ENCODE peak calls at places on chromosomes 12 and 14, in five cellular contexts. One of them, this sample, is unnamed.
A peak's percentile ranks its signal among the peaks of the same experiment; 100 is the strongest.

GRCh38 chr12:109962388-109962787 is 33.8 kb downstream of the GIT2 start:
- DNase-seq in activated CD8-positive, alpha-beta memory T cell treated with anti-CD3 and anti-CD28 coated beads for 48 hours: no peak
- DNase-seq in NCI-H1092 treated with DMSO at 0.1 percent for 48 hours: no peak
- DNase-seq in posterior cingulate gyrus: no peak
- DNase-seq in stimulated activated naive CD4-positive, alpha-beta T cell: no peak
- DNase-seq in this sample: no peak

GRCh38 chr14:69107407-69108003 is 45.4 kb downstream of the DCAF5 start:
- DNase-seq in activated CD8-positive, alpha-beta memory T cell treated with anti-CD3 and anti-CD28 coated beads for 48 hours: no peak
- DNase-seq in NCI-H1092 treated with DMSO at 0.1 percent for 48 hours: peak; percentile 77
- DNase-seq in posterior cingulate gyrus: no peak
- DNase-seq in stimulated activated naive CD4-positive, alpha-beta T cell: no peak
- DNase-seq in this sample: no peak

GRCh38 chr14:100239200-100239839 is 376 bp downstream of the YY1 start:
- DNase-seq in activated CD8-positive, alpha-beta memory T cell treated with anti-CD3 and anti-CD28 coated beads for 48 hours: peak; percentile 23
- DNase-seq in NCI-H1092 treated with DMSO at 0.1 percent for 48 hours: no peak
- DNase-seq in posterior cingulate gyrus: peak; percentile 73
- DNase-seq in stimulated activated naive CD4-positive, alpha-beta T cell: no peak
- DNase-seq in this sample: no peak

GRCh38 chr12:127640181-127640886 is 626.6 kb upstream of the TMEM132C start:
- DNase-seq in activated CD8-positive, alpha-beta memory T cell treated with anti-CD3 and anti-CD28 coated beads for 48 hours: no peak
- DNase-seq in NCI-H1092 treated with DMSO at 0.1 percent for 48 hours: no peak
- DNase-seq in posterior cingulate gyrus: no peak
- DNase-seq in stimulated activated naive CD4-positive, alpha-beta T cell: no peak
- DNase-seq in this sample: no peak

GRCh38 chr12:50200507-50201273 is 33.5 kb upstream of the CERS5 start:
- DNase-seq in activated CD8-positive, alpha-beta memory T cell treated with anti-CD3 and anti-CD28 coated beads for 48 hours: no peak
- DNase-seq in NCI-H1092 treated with DMSO at 0.1 percent for 48 hours: no peak
- DNase-seq in posterior cingulate gyrus: no peak
- DNase-seq in stimulated activated naive CD4-positive, alpha-beta T cell: no peak
- DNase-seq in this sample: no peak

GRCh38 chr12:79250955-79251354 is 386.4 kb downstream of the SYT1 start:
- DNase-seq in activated CD8-positive, alpha-beta memory T cell treated with anti-CD3 and anti-CD28 coated beads for 48 hours: no peak
- DNase-seq in NCI-H1092 treated with DMSO at 0.1 percent for 48 hours: no peak
- DNase-seq in posterior cingulate gyrus: no peak
- DNase-seq in stimulated activated naive CD4-positive, alpha-beta T cell: no peak
- DNase-seq in this sample: no peak

GRCh38 chr12:66398931-66399625 is 96.8 kb downstream of the HELB start:
- DNase-seq in activated CD8-positive, alpha-beta memory T cell treated with anti-CD3 and anti-CD28 coated beads for 48 hours: no peak
- DNase-seq in NCI-H1092 treated with DMSO at 0.1 percent for 48 hours: no peak
- DNase-seq in posterior cingulate gyrus: no peak
- DNase-seq in stimulated activated naive CD4-positive, alpha-beta T cell: no peak
- DNase-seq in this sample: no peak

GRCh38 chr12:116818341-116818856 is 62.8 kb downstream of the HRK start:
- DNase-seq in activated CD8-positive, alpha-beta memory T cell treated with anti-CD3 and anti-CD28 coated beads for 48 hours: no peak
- DNase-seq in NCI-H1092 treated with DMSO at 0.1 percent for 48 hours: no peak
- DNase-seq in posterior cingulate gyrus: no peak
- DNase-seq in stimulated activated naive CD4-positive, alpha-beta T cell: no peak
- DNase-seq in this sample: peak; percentile 21

GRCh38 chr14:89748004-89748403 is 206.5 kb downstream of the EFCAB11 start:
- DNase-seq in activated CD8-positive, alpha-beta memory T cell treated with anti-CD3 and anti-CD28 coated beads for 48 hours: no peak
- DNase-seq in NCI-H1092 treated with DMSO at 0.1 percent for 48 hours: no peak
- DNase-seq in posterior cingulate gyrus: no peak
- DNase-seq in stimulated activated naive CD4-positive, alpha-beta T cell: no peak
- DNase-seq in this sample: no peak

GRCh38 chr12:122457627-122458026 is 35.2 kb upstream of the CLIP1 start:
- DNase-seq in activated CD8-positive, alpha-beta memory T cell treated with anti-CD3 and anti-CD28 coated beads for 48 hours: no peak
- DNase-seq in NCI-H1092 treated with DMSO at 0.1 percent for 48 hours: no peak
- DNase-seq in posterior cingulate gyrus: no peak
- DNase-seq in stimulated activated naive CD4-positive, alpha-beta T cell: no peak
- DNase-seq in this sample: no peak

GRCh38 chr12:120470150-120470817 is 736 bp upstream of the SRSF9 start:
- DNase-seq in activated CD8-positive, alpha-beta memory T cell treated with anti-CD3 and anti-CD28 coated beads for 48 hours: no peak
- DNase-seq in NCI-H1092 treated with DMSO at 0.1 percent for 48 hours: peak; percentile 14
- DNase-seq in posterior cingulate gyrus: no peak
- DNase-seq in stimulated activated naive CD4-positive, alpha-beta T cell: no peak
- DNase-seq in this sample: no peak

GRCh38 chr14:61973981-61974380 is 211.8 kb downstream of the SNAPC1 start:
- DNase-seq in activated CD8-positive, alpha-beta memory T cell treated with anti-CD3 and anti-CD28 coated beads for 48 hours: no peak
- DNase-seq in NCI-H1092 treated with DMSO at 0.1 percent for 48 hours: no peak
- DNase-seq in posterior cingulate gyrus: no peak
- DNase-seq in stimulated activated naive CD4-positive, alpha-beta T cell: no peak
- DNase-seq in this sample: no peak

GRCh38 chr14:28494196-28494595 is 272.4 kb upstream of the FOXG1 start:
- DNase-seq in activated CD8-positive, alpha-beta memory T cell treated with anti-CD3 and anti-CD28 coated beads for 48 hours: no peak
- DNase-seq in NCI-H1092 treated with DMSO at 0.1 percent for 48 hours: no peak
- DNase-seq in posterior cingulate gyrus: no peak
- DNase-seq in stimulated activated naive CD4-positive, alpha-beta T cell: no peak
- DNase-seq in this sample: no peak

GRCh38 chr14:21072781-21073339 is 2.8 kb downstream of the ARHGEF40 start:
- DNase-seq in activated CD8-positive, alpha-beta memory T cell treated with anti-CD3 and anti-CD28 coated beads for 48 hours: no peak
- DNase-seq in NCI-H1092 treated with DMSO at 0.1 percent for 48 hours: no peak
- DNase-seq in posterior cingulate gyrus: no peak
- DNase-seq in stimulated activated naive CD4-positive, alpha-beta T cell: no peak
- DNase-seq in this sample: no peak

GRCh38 chr12:2804390-2805145 is 7.9 kb upstream of the ITFG2 start:
- DNase-seq in activated CD8-positive, alpha-beta memory T cell treated with anti-CD3 and anti-CD28 coated beads for 48 hours: no peak
- DNase-seq in NCI-H1092 treated with DMSO at 0.1 percent for 48 hours: no peak
- DNase-seq in posterior cingulate gyrus: no peak
- DNase-seq in stimulated activated naive CD4-positive, alpha-beta T cell: no peak
- DNase-seq in this sample: no peak

GRCh38 chr14:24613241-24613640 is 3.8 kb upstream of the GZMH start:
- DNase-seq in activated CD8-positive, alpha-beta memory T cell treated with anti-CD3 and anti-CD28 coated beads for 48 hours: no peak
- DNase-seq in NCI-H1092 treated with DMSO at 0.1 percent for 48 hours: no peak
- DNase-seq in posterior cingulate gyrus: no peak
- DNase-seq in stimulated activated naive CD4-positive, alpha-beta T cell: no peak
- DNase-seq in this sample: no peak

GRCh38 chr12:32444895-32445294 is 45.5 kb downstream of the FGD4 start:
- DNase-seq in activated CD8-positive, alpha-beta memory T cell treated with anti-CD3 and anti-CD28 coated beads for 48 hours: no peak
- DNase-seq in NCI-H1092 treated with DMSO at 0.1 percent for 48 hours: no peak
- DNase-seq in posterior cingulate gyrus: no peak
- DNase-seq in stimulated activated naive CD4-positive, alpha-beta T cell: no peak
- DNase-seq in this sample: no peak

GRCh38 chr12:53551889-53552291 is 44.6 kb upstream of the NPFF start:
- DNase-seq in activated CD8-positive, alpha-beta memory T cell treated with anti-CD3 and anti-CD28 coated beads for 48 hours: no peak
- DNase-seq in NCI-H1092 treated with DMSO at 0.1 percent for 48 hours: no peak
- DNase-seq in posterior cingulate gyrus: no peak
- DNase-seq in stimulated activated naive CD4-positive, alpha-beta T cell: no peak
- DNase-seq in this sample: peak; percentile 53

GRCh38 chr12:100346660-100347059 is 10.2 kb upstream of the SLC17A8 start:
- DNase-seq in activated CD8-positive, alpha-beta memory T cell treated with anti-CD3 and anti-CD28 coated beads for 48 hours: no peak
- DNase-seq in NCI-H1092 treated with DMSO at 0.1 percent for 48 hours: no peak
- DNase-seq in posterior cingulate gyrus: no peak
- DNase-seq in stimulated activated naive CD4-positive, alpha-beta T cell: no peak
- DNase-seq in this sample: no peak

GRCh38 chr12:123058471-123058870 is 78.0 kb downstream of the ARL6IP4 start:
- DNase-seq in activated CD8-positive, alpha-beta memory T cell treated with anti-CD3 and anti-CD28 coated beads for 48 hours: no peak
- DNase-seq in NCI-H1092 treated with DMSO at 0.1 percent for 48 hours: peak; percentile 62
- DNase-seq in posterior cingulate gyrus: no peak
- DNase-seq in stimulated activated naive CD4-positive, alpha-beta T cell: no peak
- DNase-seq in this sample: no peak

GRCh38 chr12:121974026-121974985 is 47.4 kb upstream of the BCL7A start:
- DNase-seq in activated CD8-positive, alpha-beta memory T cell treated with anti-CD3 and anti-CD28 coated beads for 48 hours: no peak
- DNase-seq in NCI-H1092 treated with DMSO at 0.1 percent for 48 hours: no peak
- DNase-seq in posterior cingulate gyrus: no peak
- DNase-seq in stimulated activated naive CD4-positive, alpha-beta T cell: no peak
- DNase-seq in this sample: no peak

GRCh38 chr14:19851365-19851764 is 23.6 kb upstream of the OR4K2 start:
- DNase-seq in activated CD8-positive, alpha-beta memory T cell treated with anti-CD3 and anti-CD28 coated beads for 48 hours: no peak
- DNase-seq in NCI-H1092 treated with DMSO at 0.1 percent for 48 hours: no peak
- DNase-seq in posterior cingulate gyrus: no peak
- DNase-seq in stimulated activated naive CD4-positive, alpha-beta T cell: no peak
- DNase-seq in this sample: no peak

GRCh38 chr12:96063046-96063445 is 27.7 kb upstream of the LTA4H start:
- DNase-seq in activated CD8-positive, alpha-beta memory T cell treated with anti-CD3 and anti-CD28 coated beads for 48 hours: no peak
- DNase-seq in NCI-H1092 treated with DMSO at 0.1 percent for 48 hours: no peak
- DNase-seq in posterior cingulate gyrus: no peak
- DNase-seq in stimulated activated naive CD4-positive, alpha-beta T cell: no peak
- DNase-seq in this sample: no peak

GRCh38 chr14:99747582-99748330 is 45.5 kb upstream of the EML1 start:
- DNase-seq in activated CD8-positive, alpha-beta memory T cell treated with anti-CD3 and anti-CD28 coated beads for 48 hours: no peak
- DNase-seq in NCI-H1092 treated with DMSO at 0.1 percent for 48 hours: no peak
- DNase-seq in posterior cingulate gyrus: peak; percentile 45
- DNase-seq in stimulated activated naive CD4-positive, alpha-beta T cell: no peak
- DNase-seq in this sample: no peak

GRCh38 chr14:24784981-24785380 is 151.0 kb upstream of the GZMB start:
- DNase-seq in activated CD8-positive, alpha-beta memory T cell treated with anti-CD3 and anti-CD28 coated beads for 48 hours: no peak
- DNase-seq in NCI-H1092 treated with DMSO at 0.1 percent for 48 hours: peak; percentile 68
- DNase-seq in posterior cingulate gyrus: no peak
- DNase-seq in stimulated activated naive CD4-positive, alpha-beta T cell: no peak
- DNase-seq in this sample: peak; percentile 68

GRCh38 chr14:33469898-33470297 is 481.0 kb downstream of the EGLN3 start:
- DNase-seq in activated CD8-positive, alpha-beta memory T cell treated with anti-CD3 and anti-CD28 coated beads for 48 hours: no peak
- DNase-seq in NCI-H1092 treated with DMSO at 0.1 percent for 48 hours: no peak
- DNase-seq in posterior cingulate gyrus: no peak
- DNase-seq in stimulated activated naive CD4-positive, alpha-beta T cell: no peak
- DNase-seq in this sample: no peak

This sample was measured in globus pallidus.